ENCODE peak calls at places on chromosomes 7 and 10, in eight cellular contexts. S is HCT116, O is esophagus squamous epithelium, Q is heart left ventricle, X is tibial nerve, R is right lobe of liver, V is uterus, L is sigmoid colon. M is an unnamed sample.

GRCh38 chr7:21948364-21948763 is 2.7 kb upstream of the CDCA7L start:
- DNase-seq in Q (no peak), S (no peak), X (no peak), L (no peak), R (no peak), V (no peak), O (no peak), M (no peak)

GRCh38 chr7:28329616-28330373 is 82.5 kb upstream of the CREB5 start:
- DNase-seq in V (no peak), Q (no peak), R (no peak), L (no peak), X (no peak), S (no peak), O (no peak), M (no peak)

GRCh38 chr10:114051714-114052113 is 8.0 kb downstream of the ADRB1 start:
- DNase-seq in L (no peak), S (no peak), V (no peak), R (no peak), Q (no peak), O (no peak), X (no peak), M (no peak)

GRCh38 chr10:104311184-104311720 is 27.0 kb downstream of the ITPRIP start:
- DNase-seq in S (no peak), O (no peak), V (no peak), X (no peak), L (peak; percentile 55), Q (no peak), R (no peak), M (peak; percentile 77)

GRCh38 chr10:84348431-84348830 is 20.0 kb downstream of the CCSER2 start:
- DNase-seq in S (no peak), R (no peak), O (no peak), V (no peak), L (no peak), Q (no peak), X (no peak), M (no peak)

GRCh38 chr10:6108631-6109443 is 20.0 kb downstream of the RBM17 start:
- DNase-seq in R (no peak), S (peak; percentile 13), O (no peak), V (no peak), L (no peak), X (no peak), Q (no peak), M (no peak)

GRCh38 chr7:124328774-124329173 is 295.9 kb upstream of the TMEM229A start:
- DNase-seq in X (no peak), S (no peak), O (no peak), L (no peak), Q (no peak), V (no peak), R (no peak), M (no peak)

GRCh38 chr7:54995631-54996340 is 23.0 kb upstream of the EGFR start:
- DNase-seq in X (no peak), Q (no peak), L (no peak), S (peak; percentile 71), R (no peak), O (no peak), V (no peak), M (no peak)

GRCh38 chr10:3372284-3372683 is 199.7 kb upstream of the PITRM1 start:
- DNase-seq in V (no peak), L (no peak), Q (no peak), O (no peak), S (no peak), X (no peak), R (no peak), M (no peak)

GRCh38 chr10:68080853-68081431 is 5.9 kb upstream of the HERC4 start:
- DNase-seq in V (no peak), X (no peak), R (no peak), L (no peak), O (no peak), Q (no peak), S (no peak), M (no peak)

GRCh38 chr10:119235381-119235780 is 28.0 kb downstream of the GRK5 start:
- DNase-seq in R (no peak), S (no peak), L (no peak), V (peak; percentile 70), Q (peak; percentile 58), O (no peak), X (no peak), M (no peak)

GRCh38 chr10:71368639-71369038 is 28.1 kb upstream of the CDH23 start:
- DNase-seq in S (no peak), R (no peak), O (no peak), X (no peak), L (no peak), V (no peak), Q (no peak), M (no peak)

GRCh38 chr10:20945546-20946332 is 48.6 kb upstream of the NEBL start:
- DNase-seq in Q (no peak), R (no peak), S (no peak), L (no peak), O (no peak), V (no peak), X (no peak), M (no peak)

DNA sequence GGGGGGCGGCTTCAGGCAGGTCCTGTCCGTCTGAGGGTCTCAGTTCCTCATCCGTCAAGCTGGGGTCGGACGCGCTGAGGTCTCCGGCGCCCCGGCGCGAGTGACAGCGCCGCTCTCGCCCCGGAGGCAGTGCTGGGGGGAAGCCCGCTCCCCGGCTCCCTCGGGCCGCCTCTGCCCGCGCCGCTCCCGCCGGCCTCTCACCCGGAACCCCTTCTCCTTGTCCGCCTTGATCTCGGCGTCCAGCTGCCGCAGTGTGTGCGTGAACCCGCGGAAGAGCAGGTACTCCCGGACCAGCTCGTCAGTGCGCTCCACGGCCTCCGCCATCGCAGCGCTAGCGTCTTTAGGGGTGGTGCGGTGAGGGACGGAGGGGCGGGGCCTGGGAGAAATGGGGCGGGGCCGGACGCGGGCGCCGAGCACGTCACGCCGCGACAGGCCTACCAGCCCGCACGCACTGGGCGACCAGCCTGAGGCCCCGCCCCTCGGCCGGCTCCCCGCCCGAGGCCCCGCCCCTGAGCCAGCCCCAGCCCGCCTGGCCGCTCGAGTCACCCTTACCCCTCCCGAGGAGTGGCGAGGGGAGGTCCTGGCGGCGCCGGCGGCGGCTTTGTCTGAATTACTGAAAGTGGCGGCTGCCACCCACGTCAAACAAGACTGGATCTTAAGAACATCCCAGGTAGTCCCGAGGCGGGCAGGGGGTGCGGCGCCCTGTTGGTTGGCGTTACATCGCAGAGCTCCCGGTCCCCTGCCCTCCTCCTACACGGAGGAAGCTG is at the start of gene WDR91:
- DNase-seq in Q (peak; percentile 97), L (peak; percentile 98), X (peak; percentile 93), R (peak; percentile 99), S (peak; percentile 69), V (peak; percentile 95), O (peak; percentile 75), M (peak; percentile 96)
- TF ChIP-seq POLR2A in Q (peak; percentile 82), L (peak; percentile 60), X (peak; percentile 75), R (peak; percentile 80), S (no peak), V (peak; percentile 90), O (peak; percentile 68), M (peak; percentile 50)

DNA sequence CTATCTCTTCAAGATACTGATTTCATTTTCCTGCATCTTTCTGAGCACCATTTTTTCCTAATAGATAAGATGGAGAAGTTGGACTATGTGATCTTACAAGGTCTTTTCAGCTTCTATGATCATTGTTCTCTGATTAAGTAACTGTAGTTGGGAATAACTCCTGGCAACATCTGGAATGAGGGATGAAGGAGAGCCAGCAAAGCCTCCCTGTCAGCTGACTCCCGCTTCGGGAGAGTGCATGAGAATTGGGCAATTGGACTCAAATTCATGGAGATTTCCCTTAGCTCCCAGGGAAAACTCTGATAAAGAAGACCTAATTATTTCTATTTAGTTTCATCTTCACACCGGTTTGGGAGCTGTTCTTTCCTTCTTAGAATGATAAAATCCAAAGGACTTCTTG is 146.1 kb downstream of the CCDC71L start:
- DNase-seq in R (no peak), V (no peak), X (no peak), L (peak; percentile 73), S (no peak), Q (no peak), O (no peak), M (no peak)
- H3K4me1 ChIP-seq in R (no peaks in the 10 kb centered on the region), V (no peaks in the 10 kb centered on the region), X (no peaks in the 10 kb centered on the region), L (no peaks in the 10 kb centered on the region), S (no peaks in the 10 kb centered on the region), Q (no peaks in the 10 kb centered on the region), O (no peaks in the 10 kb centered on the region), M (no peaks in the 10 kb centered on the region)

GRCh38 chr10:22621726-22622125 is 92.7 kb downstream of the PIP4K2A start:
- DNase-seq in X (no peak), V (no peak), R (no peak), O (no peak), Q (no peak), S (no peak), L (no peak), M (no peak)
- H3K27ac ChIP-seq in X (peak overlapping the region; percentile 85), V (no peak overlapping the region), R (no peak overlapping the region), O (no peak overlapping the region), Q (no peak overlapping the region), S (no peak overlapping the region), L (no peak overlapping the region), M (no peak overlapping the region)

DNA sequence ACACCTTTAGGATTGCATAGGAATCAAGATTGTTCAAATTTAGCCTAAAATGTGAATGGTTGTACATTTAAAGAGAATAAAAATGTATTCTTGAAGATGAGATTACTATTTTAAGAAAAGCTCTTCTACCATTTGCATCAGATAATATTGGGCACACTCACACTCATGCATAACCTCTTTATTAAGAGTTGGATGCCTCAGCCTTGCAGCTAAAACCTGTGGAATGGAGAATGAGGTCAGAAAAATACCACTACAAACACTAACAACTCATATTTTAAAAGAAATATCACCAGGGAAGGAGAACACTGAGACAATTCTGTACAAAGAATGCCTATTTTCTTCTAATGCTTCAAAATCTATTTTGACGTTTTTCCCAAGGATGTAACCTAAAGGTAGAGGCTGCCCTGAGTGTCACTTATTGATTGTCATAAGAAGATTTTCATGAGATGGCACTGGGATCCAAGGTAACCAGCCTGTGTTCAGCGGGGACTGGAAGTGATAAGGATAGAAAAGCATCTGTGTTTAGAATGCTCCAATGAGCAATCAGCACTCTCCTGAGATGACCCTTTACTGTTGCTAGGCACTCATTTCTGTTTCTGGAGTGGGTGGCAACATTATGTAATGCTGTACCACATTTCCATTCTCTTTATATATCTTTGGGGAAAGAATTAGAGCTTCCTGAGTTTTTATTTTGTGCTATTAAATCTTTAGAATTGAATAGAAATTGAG is 26.6 kb downstream of the REEP3 start:
- DNase-seq in L (no peak), S (no peak), X (no peak), R (no peak), V (no peak), Q (no peak), O (no peak), M (no peak)
- TF ChIP-seq POLR2A in L (no peak), S (no peak), X (no peak), R (no peak), V (no peak), Q (no peak), O (no peak), M (no peak)

GRCh38 chr7:30453016-30453415 is 25.6 kb downstream of the NOD1 start:
- DNase-seq in R (no peak), L (no peak), O (no peak), X (no peak), Q (no peak), S (no peak), V (no peak), M (peak; percentile 44)
- H3K4me1 ChIP-seq in R (no peaks in the 10 kb centered on the region), L (no peaks in the 10 kb centered on the region), O (no peaks in the 10 kb centered on the region), X (no peaks in the 10 kb centered on the region), Q (peaks cover 14% of the 10 kb centered on the region), S (no peaks in the 10 kb centered on the region), V (no peaks in the 10 kb centered on the region), M (no peaks in the 10 kb centered on the region)

GRCh38 chr10:50582061-50582460 is 41.7 kb downstream of the SGMS1 start:
- DNase-seq in Q (no peak), O (no peak), S (no peak), V (no peak), L (no peak), X (no peak), R (no peak), M (no peak)
- H3K27ac ChIP-seq in Q (no peak overlapping the region), O (no peak overlapping the region), S (no peak overlapping the region), V (no peak overlapping the region), L (no peak overlapping the region), X (peak overlapping the region; percentile 30), R (peak overlapping the region; percentile 35), M (no peak overlapping the region)

GRCh38 chr10:128125944-128126764 is at the start of gene MKI67:
- DNase-seq in Q (peak; percentile 86), X (peak; percentile 60), L (peak; percentile 81), V (peak; percentile 55), O (peak; percentile 30), S (peak; percentile 88), R (peak; percentile 85), M (peak; percentile 86)
- TF ChIP-seq POLR2A in Q (no peak), X (no peak), L (no peak), V (no peak), O (no peak), S (no peak), R (no peak), M (no peak)

M was measured in suprapubic skin.